ENCODE peak calls at places on chromosomes 13 and 19, in four cellular contexts. Y is uterus, T is GM12865, G is tibial nerve. S is an unnamed sample.

GRCh38 chr19:32662186-32662585 is 12.8 kb downstream of the ANKRD27 start:
- DNase-seq in Y (no peak), T (peak; percentile 33), G (no peak), S (peak; percentile 40)

GRCh38 chr13:111121421-111121820 is 6.3 kb downstream of the ARHGEF7 start:
- DNase-seq in Y (no peak), T (no peak), G (no peak), S (no peak)

GRCh38 chr19:13633109-13633508 is 126.8 kb upstream of the CACNA1A start:
- DNase-seq in Y (no peak), T (no peak), G (no peak), S (no peak)

GRCh38 chr19:49809155-49809986 is 3.7 kb downstream of the FUZ start:
- DNase-seq in Y (peak; percentile 39), T (peak; percentile 33), G (no peak), S (peak; percentile 36)

GRCh38 chr13:28865312-28865711 is 45.2 kb downstream of the MTUS2 start:
- DNase-seq in Y (no peak), T (no peak), G (no peak), S (no peak)

GRCh38 chr19:48330012-48330681 is 4.8 kb downstream of the EMP3 start:
- DNase-seq in Y (peak; percentile 81), T (peak; percentile 95), G (peak; percentile 28), S (no peak)

GRCh38 chr19:49686503-49687088 is 2.8 kb upstream of the ADM5 start:
- DNase-seq in Y (no peak), T (no peak), G (no peak), S (no peak)

GRCh38 chr13:93765056-93765455 is 538.4 kb downstream of the GPC6 start:
- DNase-seq in Y (no peak), T (no peak), G (no peak), S (no peak)

GRCh38 chr13:75416327-75417005 is 65.5 kb downstream of the TBC1D4 start:
- DNase-seq in Y (no peak), T (peak; percentile 68), G (no peak), S (no peak)

GRCh38 chr19:17236414-17236716 is 9.4 kb downstream of the NR2F6 start:
- DNase-seq in Y (no peak), T (no peak), G (no peak), S (no peak)

GRCh38 chr13:101919541-101920306 is 467.2 kb downstream of the ITGBL1 start:
- DNase-seq in Y (no peak), T (no peak), G (no peak), S (peak; percentile 16)

GRCh38 chr13:34833562-34834182 is 108.4 kb upstream of the NBEA start:
- DNase-seq in Y (no peak), T (peak; percentile 2), G (no peak), S (peak; percentile 20)

GRCh38 chr19:12494260-12494860 is 9.7 kb upstream of the ZNF709 start:
- DNase-seq in Y (no peak), T (no peak), G (no peak), S (no peak)

GRCh38 chr19:12884926-12885748 is 1.9 kb downstream of the KLF1 start:
- DNase-seq in Y (no peak), T (peak; percentile 89), G (no peak), S (peak; percentile 36)

GRCh38 chr13:94112227-94112626 is 367.3 kb downstream of the DCT start:
- DNase-seq in Y (no peak), T (no peak), G (peak; percentile 18), S (peak; percentile 96)

GRCh38 chr19:23075031-23075733 is 41.6 kb upstream of the ZNF730 start:
- DNase-seq in Y (peak; percentile 39), T (peak; percentile 56), G (no peak), S (peak; percentile 46)

GRCh38 chr19:23415034-23415433 is 19.8 kb upstream of the ZNF91 start:
- DNase-seq in Y (no peak), T (no peak), G (no peak), S (no peak)

GRCh38 chr19:41939861-41940442 is 11.7 kb upstream of the ERFL start:
- DNase-seq in Y (no peak), T (peak; percentile 73), G (no peak), S (no peak)

GRCh38 chr13:107716741-107717140 is 498.6 kb downstream of the LIG4 start:
- DNase-seq in Y (no peak), T (no peak), G (no peak), S (no peak)

GRCh38 chr13:30292325-30292724 is 15.0 kb downstream of the KATNAL1 start:
- DNase-seq in Y (no peak), T (no peak), G (no peak), S (no peak)

GRCh38 chr13:32150794-32151193 is 119.2 kb downstream of the FRY start:
- DNase-seq in Y (peak; percentile 72), T (no peak), G (peak; percentile 39), S (peak; percentile 88)

GRCh38 chr13:23288995-23289394 is 108.2 kb downstream of the SGCG start:
- DNase-seq in Y (no peak), T (no peak), G (no peak), S (no peak)

GRCh38 chr13:52925221-52925620 is 76.8 kb upstream of the PCDH8 start:
- DNase-seq in Y (no peak), T (no peak), G (no peak), S (no peak)

GRCh38 chr13:113117956-113118327 is 4.7 kb upstream of the F10 start:
- DNase-seq in Y (no peak), T (no peak), G (no peak), S (no peak)

GRCh38 chr19:35805518-35806102 is 7.0 kb downstream of the PRODH2 start:
- DNase-seq in Y (no peak), T (no peak), G (no peak), S (no peak)

GRCh38 chr19:41023193-41023592 is 32.1 kb downstream of the CYP2B6 start:
- DNase-seq in Y (no peak), T (no peak), G (no peak), S (no peak)

GRCh38 chr13:23086951-23087350 is 93.8 kb upstream of the SGCG start:
- DNase-seq in Y (no peak), T (no peak), G (no peak), S (no peak)

GRCh38 chr13:32902898-32903297 is 113.3 kb upstream of the KL start:
- DNase-seq in Y (peak; percentile 39), T (no peak), G (peak; percentile 69), S (peak; percentile 67)

GRCh38 chr19:49497047-49497789 is 984 bp downstream of the RPS11 start:
- DNase-seq in Y (no peak), T (peak; percentile 87), G (peak; percentile 51), S (peak; percentile 53)

GRCh38 chr19:19402656-19403372 is 2.7 kb upstream of the GATAD2A start:
- DNase-seq in Y (no peak), T (no peak), G (no peak), S (peak; percentile 72)

GRCh38 chr19:38849746-38850230 is at the start of gene HNRNPL:
- DNase-seq in Y (no peak), T (no peak), G (no peak), S (no peak)

GRCh38 chr19:19425170-19425875 is 19.8 kb downstream of the GATAD2A start:
- DNase-seq in Y (no peak), T (no peak), G (no peak), S (no peak)

GRCh38 chr13:102548811-102549210 is 48.0 kb upstream of the TPP2 start:
- DNase-seq in Y (no peak), T (no peak), G (no peak), S (no peak)

GRCh38 chr13:48400820-48401219 is 12.1 kb downstream of the LPAR6 start:
- DNase-seq in Y (no peak), T (peak; percentile 18), G (no peak), S (peak; percentile 79)

DNA sequence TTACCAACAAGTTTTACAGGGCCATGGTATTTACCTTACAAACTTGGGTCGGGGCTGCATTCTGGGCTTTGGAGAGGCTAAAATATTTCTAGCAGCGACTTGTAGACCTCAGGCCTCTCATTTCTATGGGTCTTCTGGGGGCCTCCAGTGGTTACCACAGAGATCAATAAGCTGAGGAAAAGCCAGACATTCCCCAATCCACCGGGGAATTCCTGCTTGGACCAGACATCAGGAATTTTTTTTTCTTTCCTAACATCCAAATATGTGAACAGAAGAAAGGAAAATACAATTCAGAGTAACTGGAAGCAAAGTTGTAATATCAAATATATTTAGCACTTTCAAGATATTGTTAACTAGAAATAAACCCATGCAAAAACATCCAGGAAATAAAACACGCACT is 1.5 kb downstream of the DZIP1 start:
- DNase-seq in Y (no peak), T (no peak), G (no peak), S (no peak)
- H3K4me3 ChIP-seq in Y (peak overlapping the region; percentile 67), T (no peak overlapping the region), G (no peak overlapping the region), S (peak overlapping the region; percentile 74)

GRCh38 chr19:43316591-43317319 is 36.7 kb upstream of the CD177 start:
- DNase-seq in Y (no peak), T (peak; percentile 23), G (no peak), S (peak; percentile 40)
- TF ChIP-seq CTCF in Y (no peak), T (peak; percentile 20), G (no peak), S (peak; percentile 51)

DNA sequence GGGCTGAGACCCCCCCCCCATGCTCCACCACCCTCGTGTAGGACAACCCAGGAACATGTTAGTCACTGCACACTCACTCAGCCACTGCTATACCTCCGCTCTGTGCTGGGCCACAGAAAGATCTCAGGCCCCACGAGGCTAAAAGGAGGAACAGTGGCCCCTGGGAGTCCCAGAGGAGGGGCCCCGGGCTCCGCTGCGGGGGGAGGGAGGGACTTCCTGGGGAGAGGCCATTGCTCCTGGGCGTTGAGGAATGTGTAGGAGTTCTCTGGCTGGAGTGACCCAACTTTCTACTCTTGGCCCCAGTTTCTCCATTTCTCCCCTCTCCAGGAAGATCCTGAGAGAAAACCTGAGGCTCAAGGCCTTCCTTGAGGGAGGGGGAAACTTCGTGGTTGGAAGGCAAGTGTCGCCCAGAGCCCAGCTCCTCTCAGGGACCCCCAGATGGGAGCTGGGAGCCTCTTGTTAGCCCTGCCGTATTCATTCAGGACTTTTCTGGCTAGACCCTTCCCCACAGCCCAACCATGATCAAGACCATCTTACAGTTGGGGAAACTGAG is 13.6 kb downstream of the ONECUT3 start:
- DNase-seq in Y (no peak), T (no peak), G (no peak), S (no peak)
- H3K4me3 ChIP-seq in Y (no peak overlapping the region), T (no peak overlapping the region), G (no peak overlapping the region), S (no peak overlapping the region)

GRCh38 chr13:76667551-76667950 is 218.7 kb downstream of the KCTD12 start:
- DNase-seq in Y (peak; percentile 37), T (peak; percentile 26), G (no peak), S (peak; percentile 77)
- TF ChIP-seq CTCF in Y (peak; percentile 9), T (no peak), G (peak; percentile 9), S (peak; percentile 78)

GRCh38 chr19:4416268-4416667 is 13.8 kb downstream of the CHAF1A start:
- DNase-seq in Y (no peak), T (no peak), G (no peak), S (no peak)

GRCh38 chr19:4414144-4414799 is 11.8 kb downstream of the CHAF1A start:
- DNase-seq in Y (no peak), T (no peak), G (no peak), S (peak; percentile 38)

GRCh38 chr19:4413588-4413987 is 11.1 kb downstream of the CHAF1A start:
- DNase-seq in Y (no peak), T (no peak), G (no peak), S (no peak)

GRCh38 chr19:4414800-4415251 is 12.4 kb downstream of the CHAF1A start:
- DNase-seq in Y (no peak), T (no peak), G (no peak), S (no peak)

DNA sequence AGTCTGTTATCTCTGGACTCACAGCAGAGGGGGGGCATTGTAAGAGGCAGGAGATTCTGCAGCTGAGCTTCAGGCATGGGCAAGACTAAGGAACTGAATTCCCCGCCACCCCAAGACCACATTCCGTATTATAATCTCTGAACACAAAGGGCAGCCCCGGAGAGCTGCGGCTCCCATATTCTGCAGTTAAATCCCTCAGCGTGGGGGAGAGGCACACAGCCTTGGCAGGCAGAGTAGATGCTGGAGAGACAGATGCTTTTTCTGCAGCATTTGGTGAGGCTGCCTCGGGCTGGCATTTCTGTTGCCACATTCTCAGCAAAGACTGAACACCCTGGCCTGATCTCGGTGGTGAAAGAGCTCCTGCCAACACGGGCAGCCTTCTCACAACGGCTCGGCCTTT is 12.9 kb downstream of the CHAF1A start:
- DNase-seq in Y (no peak), T (no peak), G (no peak), S (no peak)
- H3K4me3 ChIP-seq in Y (no peak overlapping the region), T (no peak overlapping the region), G (no peak overlapping the region), S (no peak overlapping the region)